ENCODE peak calls at places on chromosome 17, in eight cellular contexts. One of them, this sample, is unnamed.

GRCh38 chr17:33234930-33235685 is 58.0 kb downstream of the ASIC2 start:
- DNase-seq in tibial nerve: peak; percentile 15
- DNase-seq in A549: peak; percentile 66
- DNase-seq in psoas muscle: peak; percentile 71
- DNase-seq in pancreas: peak; percentile 21
- DNase-seq in cardiac muscle cell: peak; percentile 88
- DNase-seq in BE2C: peak; percentile 38
- DNase-seq in sigmoid colon: peak; percentile 85
- DNase-seq in this sample: peak; percentile 21

GRCh38 chr17:47694018-47694817 is at the start of gene TBKBP1:
- DNase-seq in sigmoid colon: peak; percentile 79
- DNase-seq in pancreas: peak; percentile 67
- DNase-seq in BE2C: peak; percentile 82
- DNase-seq in A549: peak; percentile 44
- DNase-seq in cardiac muscle cell: peak; percentile 81
- DNase-seq in tibial nerve: peak; percentile 15
- DNase-seq in psoas muscle: peak; percentile 59
- DNase-seq in this sample: peak; percentile 74

GRCh38 chr17:68346448-68346847 is 55.2 kb downstream of the ARSG start:
- DNase-seq in psoas muscle: no peak
- DNase-seq in tibial nerve: peak; percentile 7
- DNase-seq in pancreas: no peak
- DNase-seq in cardiac muscle cell: no peak
- DNase-seq in A549: no peak
- DNase-seq in sigmoid colon: no peak
- DNase-seq in BE2C: no peak
- DNase-seq in this sample: peak; percentile 41

GRCh38 chr17:68060336-68060735 is 24.8 kb downstream of the KPNA2 start:
- DNase-seq in psoas muscle: no peak
- DNase-seq in tibial nerve: no peak
- DNase-seq in cardiac muscle cell: no peak
- DNase-seq in pancreas: no peak
- DNase-seq in sigmoid colon: no peak
- DNase-seq in A549: no peak
- DNase-seq in BE2C: no peak
- DNase-seq in this sample: no peak

GRCh38 chr17:57873261-57874057 is 23.6 kb upstream of the MRPS23 start:
- DNase-seq in pancreas: no peak
- DNase-seq in sigmoid colon: no peak
- DNase-seq in cardiac muscle cell: no peak
- DNase-seq in A549: no peak
- DNase-seq in tibial nerve: no peak
- DNase-seq in BE2C: no peak
- DNase-seq in psoas muscle: no peak
- DNase-seq in this sample: no peak

GRCh38 chr17:72725432-72726068 is 366.9 kb downstream of the SLC39A11 start:
- DNase-seq in cardiac muscle cell: peak; percentile 69
- DNase-seq in tibial nerve: no peak
- DNase-seq in BE2C: peak; percentile 74
- DNase-seq in A549: peak; percentile 83
- DNase-seq in sigmoid colon: no peak
- DNase-seq in psoas muscle: peak; percentile 35
- DNase-seq in pancreas: peak; percentile 30
- DNase-seq in this sample: peak; percentile 72

GRCh38 chr17:38743556-38744171 is 4.5 kb downstream of the PCGF2 start:
- DNase-seq in psoas muscle: no peak
- DNase-seq in A549: no peak
- DNase-seq in tibial nerve: no peak
- DNase-seq in cardiac muscle cell: no peak
- DNase-seq in sigmoid colon: no peak
- DNase-seq in pancreas: no peak
- DNase-seq in BE2C: no peak
- DNase-seq in this sample: no peak

GRCh38 chr17:80265205-80266068 is 4.8 kb downstream of the RNF213 start:
- DNase-seq in cardiac muscle cell: no peak
- DNase-seq in psoas muscle: no peak
- DNase-seq in sigmoid colon: no peak
- DNase-seq in pancreas: no peak
- DNase-seq in A549: no peak
- DNase-seq in BE2C: no peak
- DNase-seq in tibial nerve: no peak
- DNase-seq in this sample: no peak

GRCh38 chr17:57422574-57423164 is 166.3 kb downstream of the MSI2 start:
- DNase-seq in BE2C: no peak
- DNase-seq in psoas muscle: peak; percentile 56
- DNase-seq in A549: peak; percentile 31
- DNase-seq in sigmoid colon: no peak
- DNase-seq in tibial nerve: no peak
- DNase-seq in pancreas: no peak
- DNase-seq in cardiac muscle cell: peak; percentile 37
- DNase-seq in this sample: no peak

GRCh38 chr17:77049440-77049839 is 91.3 kb upstream of the SEC14L1 start:
- DNase-seq in sigmoid colon: no peak
- DNase-seq in cardiac muscle cell: no peak
- DNase-seq in tibial nerve: no peak
- DNase-seq in BE2C: no peak
- DNase-seq in A549: no peak
- DNase-seq in pancreas: no peak
- DNase-seq in psoas muscle: no peak
- DNase-seq in this sample: no peak

GRCh38 chr17:27846042-27846655 is 45.8 kb upstream of the NOS2 start:
- DNase-seq in pancreas: no peak
- DNase-seq in sigmoid colon: no peak
- DNase-seq in tibial nerve: no peak
- DNase-seq in psoas muscle: no peak
- DNase-seq in cardiac muscle cell: no peak
- DNase-seq in BE2C: no peak
- DNase-seq in A549: no peak
- DNase-seq in this sample: no peak

GRCh38 chr17:50953831-50954601 is 87.9 kb upstream of the TOB1 start:
- DNase-seq in A549: no peak
- DNase-seq in BE2C: peak; percentile 94
- DNase-seq in psoas muscle: peak; percentile 70
- DNase-seq in pancreas: no peak
- DNase-seq in sigmoid colon: peak; percentile 80
- DNase-seq in tibial nerve: no peak
- DNase-seq in cardiac muscle cell: peak; percentile 70
- DNase-seq in this sample: peak; percentile 72

GRCh38 chr17:596287-596686 is 118.4 kb downstream of the VPS53 start:
- DNase-seq in A549: peak; percentile 86
- DNase-seq in sigmoid colon: no peak
- DNase-seq in psoas muscle: no peak
- DNase-seq in pancreas: no peak
- DNase-seq in tibial nerve: no peak
- DNase-seq in BE2C: no peak
- DNase-seq in cardiac muscle cell: no peak
- DNase-seq in this sample: no peak

GRCh38 chr17:78357177-78357586 is 2.7 kb downstream of the SOCS3 start:
- DNase-seq in cardiac muscle cell: peak; percentile 87
- DNase-seq in sigmoid colon: no peak
- DNase-seq in BE2C: no peak
- DNase-seq in psoas muscle: peak; percentile 72
- DNase-seq in A549: peak; percentile 55
- DNase-seq in tibial nerve: no peak
- DNase-seq in pancreas: no peak
- DNase-seq in this sample: peak; percentile 35

GRCh38 chr17:41171881-41172280 is 3.9 kb upstream of the KRTAP4-3 start:
- DNase-seq in sigmoid colon: no peak
- DNase-seq in pancreas: no peak
- DNase-seq in tibial nerve: no peak
- DNase-seq in BE2C: no peak
- DNase-seq in psoas muscle: no peak
- DNase-seq in A549: no peak
- DNase-seq in cardiac muscle cell: no peak
- DNase-seq in this sample: no peak

GRCh38 chr17:76500074-76500744 is 1.0 kb downstream of the RHBDF2 start:
- DNase-seq in psoas muscle: no peak
- DNase-seq in tibial nerve: no peak
- DNase-seq in BE2C: no peak
- DNase-seq in pancreas: no peak
- DNase-seq in A549: no peak
- DNase-seq in cardiac muscle cell: no peak
- DNase-seq in sigmoid colon: no peak
- DNase-seq in this sample: no peak

GRCh38 chr17:40176409-40177110 is 710 bp upstream of the RAPGEFL1 start:
- DNase-seq in tibial nerve: no peak
- DNase-seq in psoas muscle: no peak
- DNase-seq in BE2C: no peak
- DNase-seq in pancreas: no peak
- DNase-seq in A549: no peak
- DNase-seq in sigmoid colon: no peak
- DNase-seq in cardiac muscle cell: no peak
- DNase-seq in this sample: peak; percentile 81

GRCh38 chr17:40316571-40317344 is 7.8 kb downstream of the RARA start:
- DNase-seq in sigmoid colon: peak; percentile 90
- DNase-seq in A549: peak; percentile 87
- DNase-seq in BE2C: peak; percentile 70
- DNase-seq in psoas muscle: peak; percentile 75
- DNase-seq in pancreas: peak; percentile 63
- DNase-seq in cardiac muscle cell: peak; percentile 81
- DNase-seq in tibial nerve: no peak
- DNase-seq in this sample: peak; percentile 79

GRCh38 chr17:48023408-48024148 is 14.0 kb downstream of the COPZ2 start:
- DNase-seq in BE2C: peak; percentile 94
- DNase-seq in A549: peak; percentile 91
- DNase-seq in tibial nerve: peak; percentile 64
- DNase-seq in sigmoid colon: peak; percentile 93
- DNase-seq in psoas muscle: peak; percentile 89
- DNase-seq in cardiac muscle cell: peak; percentile 65
- DNase-seq in pancreas: peak; percentile 88
- DNase-seq in this sample: peak; percentile 82

GRCh38 chr17:46882666-46883065 is 31.3 kb downstream of the WNT9B start:
- DNase-seq in sigmoid colon: no peak
- DNase-seq in BE2C: no peak
- DNase-seq in psoas muscle: no peak
- DNase-seq in A549: no peak
- DNase-seq in tibial nerve: no peak
- DNase-seq in pancreas: no peak
- DNase-seq in cardiac muscle cell: no peak
- DNase-seq in this sample: no peak

GRCh38 chr17:6940186-6940649 is 55.6 kb upstream of the ALOX12 start:
- DNase-seq in cardiac muscle cell: no peak
- DNase-seq in BE2C: no peak
- DNase-seq in A549: no peak
- DNase-seq in psoas muscle: no peak
- DNase-seq in pancreas: no peak
- DNase-seq in sigmoid colon: peak; percentile 68
- DNase-seq in tibial nerve: no peak
- DNase-seq in this sample: no peak

GRCh38 chr17:40069751-40070643 is 7.2 kb downstream of the THRA start:
- DNase-seq in pancreas: peak; percentile 59
- DNase-seq in psoas muscle: no peak
- DNase-seq in A549: peak; percentile 78
- DNase-seq in cardiac muscle cell: peak; percentile 44
- DNase-seq in tibial nerve: peak; percentile 50
- DNase-seq in BE2C: peak; percentile 35
- DNase-seq in sigmoid colon: peak; percentile 87
- DNase-seq in this sample: peak; percentile 75

GRCh38 chr17:7156342-7156940 is 22.7 kb downstream of the ASGR1 start:
- DNase-seq in cardiac muscle cell: no peak
- DNase-seq in psoas muscle: no peak
- DNase-seq in pancreas: no peak
- DNase-seq in sigmoid colon: no peak
- DNase-seq in tibial nerve: no peak
- DNase-seq in A549: no peak
- DNase-seq in BE2C: no peak
- DNase-seq in this sample: no peak

GRCh38 chr17:47120521-47121095 is 68.5 kb downstream of the CDC27 start:
- DNase-seq in tibial nerve: no peak
- DNase-seq in cardiac muscle cell: no peak
- DNase-seq in psoas muscle: no peak
- DNase-seq in pancreas: no peak
- DNase-seq in sigmoid colon: no peak
- DNase-seq in A549: no peak
- DNase-seq in BE2C: no peak
- DNase-seq in this sample: no peak

GRCh38 chr17:10871914-10872313 is 34.0 kb upstream of the PIRT start:
- DNase-seq in sigmoid colon: no peak
- DNase-seq in pancreas: no peak
- DNase-seq in cardiac muscle cell: no peak
- DNase-seq in tibial nerve: no peak
- DNase-seq in A549: no peak
- DNase-seq in BE2C: no peak
- DNase-seq in psoas muscle: no peak
- DNase-seq in this sample: peak; percentile 52

GRCh38 chr17:55729484-55729883 is 6.8 kb upstream of the TMEM100 start:
- DNase-seq in psoas muscle: no peak
- DNase-seq in A549: no peak
- DNase-seq in pancreas: no peak
- DNase-seq in tibial nerve: no peak
- DNase-seq in sigmoid colon: no peak
- DNase-seq in cardiac muscle cell: no peak
- DNase-seq in BE2C: no peak
- DNase-seq in this sample: no peak
- H3K4me1 ChIP-seq in psoas muscle: peaks cover 29% of the 10 kb centered on the region
- H3K4me1 ChIP-seq in A549: peaks cover 8% of the 10 kb centered on the region
- H3K4me1 ChIP-seq in pancreas: no peaks in the 10 kb centered on the region
- H3K4me1 ChIP-seq in tibial nerve: peaks cover 41% of the 10 kb centered on the region
- H3K4me1 ChIP-seq in sigmoid colon: peaks cover 81% of the 10 kb centered on the region
- H3K4me1 ChIP-seq in cardiac muscle cell: peaks cover 44% of the 10 kb centered on the region
- H3K4me1 ChIP-seq in BE2C: peaks cover 56% of the 10 kb centered on the region
- H3K4me1 ChIP-seq in this sample: no peaks in the 10 kb centered on the region

GRCh38 chr17:8674344-8675305 is 44.1 kb upstream of the MYH10 start:
- DNase-seq in A549: no peak
- DNase-seq in cardiac muscle cell: peak; percentile 81
- DNase-seq in sigmoid colon: peak; percentile 78
- DNase-seq in tibial nerve: no peak
- DNase-seq in psoas muscle: peak; percentile 52
- DNase-seq in pancreas: peak; percentile 6
- DNase-seq in BE2C: no peak
- DNase-seq in this sample: peak; percentile 26
- TF ChIP-seq CTCF in A549: no peak
- TF ChIP-seq CTCF in cardiac muscle cell: no peak
- TF ChIP-seq CTCF in sigmoid colon: no peak
- TF ChIP-seq CTCF in tibial nerve: no peak
- TF ChIP-seq CTCF in psoas muscle: no peak
- TF ChIP-seq CTCF in pancreas: no peak
- TF ChIP-seq CTCF in BE2C: no peak
- TF ChIP-seq CTCF in this sample: no peak

GRCh38 chr17:82358467-82359350 is at the start of gene TEX19:
- DNase-seq in psoas muscle: no peak
- DNase-seq in tibial nerve: no peak
- DNase-seq in sigmoid colon: no peak
- DNase-seq in A549: peak; percentile 70
- DNase-seq in cardiac muscle cell: no peak
- DNase-seq in pancreas: no peak
- DNase-seq in BE2C: peak; percentile 53
- DNase-seq in this sample: no peak
- H3K4me3 ChIP-seq in psoas muscle: peak within 1 kb of the TSS; percentile 7
- H3K4me3 ChIP-seq in tibial nerve: no peak within 1 kb of the TSS
- H3K4me3 ChIP-seq in sigmoid colon: no peak within 1 kb of the TSS
- H3K4me3 ChIP-seq in A549: no peak within 1 kb of the TSS
- H3K4me3 ChIP-seq in cardiac muscle cell: no peak within 1 kb of the TSS
- H3K4me3 ChIP-seq in pancreas: no peak within 1 kb of the TSS
- H3K4me3 ChIP-seq in BE2C: no peak within 1 kb of the TSS
- H3K4me3 ChIP-seq in this sample: no peak within 1 kb of the TSS

DNA sequence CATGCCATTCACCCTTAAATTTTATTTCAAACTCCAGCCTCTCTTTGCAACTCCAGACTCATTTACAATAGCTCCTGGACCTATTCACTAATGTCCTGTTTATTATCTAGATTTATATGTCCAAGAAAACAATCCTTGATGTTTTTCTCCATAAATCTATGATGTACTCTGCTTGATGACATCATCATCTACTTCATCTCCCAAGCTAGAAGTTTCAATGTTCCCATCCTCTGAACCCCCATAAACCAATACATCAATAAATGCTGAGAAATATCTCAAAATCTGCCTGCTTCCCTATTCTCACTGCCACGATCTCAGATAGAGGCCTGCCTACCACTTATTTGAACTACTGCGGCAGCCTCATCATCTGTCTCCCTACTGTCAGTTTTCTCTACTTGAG is 4.2 kb downstream of the CEP112 start:
- DNase-seq in pancreas: no peak
- DNase-seq in psoas muscle: no peak
- DNase-seq in A549: no peak
- DNase-seq in cardiac muscle cell: no peak
- DNase-seq in sigmoid colon: no peak
- DNase-seq in tibial nerve: no peak
- DNase-seq in BE2C: no peak
- DNase-seq in this sample: no peak
- H3K4me1 ChIP-seq in pancreas: no peaks in the 10 kb centered on the region
- H3K4me1 ChIP-seq in psoas muscle: peaks cover 16% of the 10 kb centered on the region
- H3K4me1 ChIP-seq in A549: peaks cover 10% of the 10 kb centered on the region
- H3K4me1 ChIP-seq in cardiac muscle cell: peaks cover 8% of the 10 kb centered on the region
- H3K4me1 ChIP-seq in sigmoid colon: peaks cover 13% of the 10 kb centered on the region
- H3K4me1 ChIP-seq in tibial nerve: peaks cover 6% of the 10 kb centered on the region
- H3K4me1 ChIP-seq in BE2C: no peaks in the 10 kb centered on the region
- H3K4me1 ChIP-seq in this sample: peaks cover 5% of the 10 kb centered on the region